ENCODE peak calls at places on chromosome 14, in seven cellular contexts. I, N, Z, H, P, S and R are unnamed samples.

GRCh38 chr14:35229495-35230089 is 62.6 kb upstream of the PSMA6 start:
- DNase-seq in S (peak; percentile 61), P (no peak), I (no peak), Z (peak; percentile 76), N (peak; percentile 68), H (no peak), R (peak; percentile 40)

GRCh38 chr14:22836301-22837058 is at the start of gene MMP14:
- DNase-seq in N (peak; percentile 39), I (no peak), H (no peak), P (peak; percentile 72), S (no peak), Z (no peak), R (no peak)

GRCh38 chr14:96204151-96205058 is at the start of gene BDKRB2:
- DNase-seq in P (peak; percentile 66), H (no peak), S (no peak), I (no peak), Z (peak; percentile 98), N (peak; percentile 88), R (peak; percentile 34)

GRCh38 chr14:33986804-33987203 is 35.9 kb upstream of the EGLN3 start:
- DNase-seq in H (no peak), S (no peak), N (no peak), Z (no peak), I (no peak), P (no peak), R (no peak)

GRCh38 chr14:63897706-63898105 is 44.9 kb downstream of the SYNE2 start:
- DNase-seq in Z (no peak), S (no peak), N (no peak), H (no peak), I (no peak), P (no peak), R (no peak)

GRCh38 chr14:90060965-90061848 is 587 bp upstream of the KCNK13 start:
- DNase-seq in I (no peak), S (no peak), P (no peak), H (no peak), N (peak; percentile 41), Z (peak; percentile 80), R (no peak)

GRCh38 chr14:35932659-35933159 is 106.6 kb downstream of the BRMS1L start:
- DNase-seq in I (peak; percentile 67), H (no peak), P (no peak), Z (peak; percentile 98), S (peak; percentile 11), N (peak; percentile 88), R (no peak)

GRCh38 chr14:36829547-36829946 is 167.9 kb downstream of the PAX9 start:
- DNase-seq in I (no peak), S (no peak), H (no peak), Z (no peak), N (no peak), P (no peak), R (peak; percentile 43)

GRCh38 chr14:88746042-88746441 is 46.7 kb downstream of the EML5 start:
- DNase-seq in N (no peak), P (no peak), H (no peak), I (no peak), Z (no peak), S (no peak), R (no peak)

GRCh38 chr14:46325157-46325556 is 326.4 kb downstream of the RPL10L start:
- DNase-seq in Z (no peak), S (no peak), H (no peak), I (no peak), P (no peak), N (no peak), R (no peak)

GRCh38 chr14:22668417-22668816 is 24.3 kb upstream of the OR6J1 start:
- DNase-seq in I (no peak), Z (no peak), S (no peak), P (no peak), H (no peak), N (no peak), R (no peak)

GRCh38 chr14:93964820-93965286 is 11.5 kb downstream of the ASB2 start:
- DNase-seq in I (no peak), P (no peak), H (no peak), S (no peak), N (no peak), Z (no peak), R (no peak)

GRCh38 chr14:106845286-106846087 is 1319.1 kb downstream of the TMEM121 start:
- DNase-seq in I (peak; percentile 46), S (peak; percentile 90), H (no peak), P (no peak), Z (peak; percentile 68), N (peak; percentile 68), R (peak; percentile 71)

GRCh38 chr14:91244501-91244901 is at the start of gene GPR68:
- DNase-seq in S (peak; percentile 50), Z (peak; percentile 84), H (no peak), I (peak; percentile 51), P (no peak), N (peak; percentile 18), R (no peak)

GRCh38 chr14:103514596-103515421 is 7.8 kb downstream of the CKB start:
- DNase-seq in S (no peak), H (no peak), I (no peak), N (no peak), P (no peak), Z (no peak), R (no peak)

GRCh38 chr14:37985826-37986470 is 221.8 kb upstream of the SSTR1 start:
- DNase-seq in N (peak; percentile 30), I (peak; percentile 54), H (no peak), Z (peak; percentile 86), P (peak; percentile 54), S (peak; percentile 84), R (peak; percentile 70)

GRCh38 chr14:38256358-38256840 is 506 bp upstream of the CLEC14A start:
- DNase-seq in Z (no peak), H (no peak), P (peak; percentile 22), S (no peak), N (no peak), I (no peak), R (no peak)

GRCh38 chr14:50085570-50086315 is 30.6 kb downstream of the VCPKMT start:
- DNase-seq in Z (no peak), H (no peak), I (no peak), N (no peak), S (peak; percentile 79), P (peak; percentile 42), R (no peak)

GRCh38 chr14:50677527-50678063 is 9.5 kb upstream of the SAV1 start:
- DNase-seq in N (no peak), H (no peak), P (no peak), I (no peak), Z (no peak), S (peak; percentile 17), R (peak; percentile 27)

GRCh38 chr14:61620130-61620946 is 75.0 kb upstream of the HIF1A start:
- DNase-seq in P (peak; percentile 45), I (no peak), Z (no peak), S (no peak), N (no peak), H (no peak), R (peak; percentile 37)

GRCh38 chr14:91681893-91682563 is 49.9 kb downstream of the CATSPERB start:
- DNase-seq in P (no peak), Z (no peak), S (no peak), N (no peak), H (no peak), I (no peak), R (no peak)

GRCh38 chr14:35189422-35189821 is 67.1 kb downstream of the PRORP start:
- DNase-seq in S (no peak), Z (no peak), I (no peak), P (no peak), H (no peak), N (no peak), R (no peak)

GRCh38 chr14:104689620-104690265 is 325 bp downstream of the INF2 start:
- DNase-seq in I (peak; percentile 24), S (peak; percentile 29), H (no peak), P (no peak), Z (peak; percentile 44), N (no peak), R (no peak)

GRCh38 chr14:68730811-68731425 is 61.9 kb downstream of the ZFP36L1 start:
- DNase-seq in S (no peak), N (no peak), I (no peak), P (no peak), Z (no peak), H (no peak), R (no peak)

GRCh38 chr14:90336985-90337384 is 5.2 kb upstream of the NRDE2 start:
- DNase-seq in I (no peak), Z (no peak), N (no peak), S (no peak), P (no peak), H (no peak), R (no peak)

GRCh38 chr14:95344536-95344935 is 24.8 kb upstream of the CLMN start:
- DNase-seq in P (no peak), S (no peak), H (no peak), Z (no peak), I (no peak), N (no peak), R (no peak)

GRCh38 chr14:89900822-89901221 is 53.7 kb downstream of the EFCAB11 start:
- DNase-seq in H (no peak), N (no peak), S (no peak), P (no peak), I (no peak), Z (no peak), R (no peak)

GRCh38 chr14:36619853-36620252 is 37.4 kb upstream of the NKX2-8 start:
- DNase-seq in H (no peak), N (no peak), P (no peak), S (no peak), I (no peak), Z (no peak), R (no peak)

GRCh38 chr14:24231263-24232120 is 675 bp downstream of the NEDD8 start:
- DNase-seq in H (no peak), Z (no peak), N (no peak), S (peak; percentile 43), P (no peak), I (peak; percentile 35), R (peak; percentile 10)

GRCh38 chr14:96272777-96273471 is 16.9 kb downstream of the BDKRB1 start:
- DNase-seq in P (no peak), I (no peak), N (no peak), S (no peak), H (no peak), Z (no peak), R (peak; percentile 9)

GRCh38 chr14:95273041-95273978 is 46.4 kb downstream of the CLMN start:
- DNase-seq in H (no peak), I (no peak), P (no peak), Z (no peak), S (no peak), N (no peak), R (no peak)

GRCh38 chr14:32896979-32897723 is 41.5 kb upstream of the NPAS3 start:
- DNase-seq in S (no peak), N (no peak), I (no peak), H (no peak), Z (no peak), P (no peak), R (peak; percentile 78)